ENCODE peak calls at places on chromosomes 3 and 15, in four cellular contexts. G, N, L and F are unnamed samples.

GRCh38 chr15:95266481-95267061 is 1035.2 kb downstream of the MCTP2 start:
- DNase-seq in L (no peak), G (no peak), N (no peak), F (no peak)

GRCh38 chr3:53186726-53187125 is 25.7 kb downstream of the PRKCD start:
- DNase-seq in N (no peak), G (no peak), L (no peak), F (no peak)

GRCh38 chr3:98801042-98801747 is 38.1 kb downstream of the ST3GAL6 start:
- DNase-seq in G (peak; percentile 29), L (no peak), N (no peak), F (peak; percentile 38)

GRCh38 chr3:43190682-43191081 is 84.8 kb upstream of the POMGNT2 start:
- DNase-seq in L (no peak), G (no peak), N (no peak), F (no peak)

GRCh38 chr3:26233374-26233773 is 389.2 kb upstream of the LRRC3B start:
- DNase-seq in N (no peak), G (no peak), L (no peak), F (no peak)

GRCh38 chr15:99436472-99437314 is 129.1 kb upstream of the MEF2A start:
- DNase-seq in L (no peak), G (no peak), N (no peak), F (no peak)

GRCh38 chr3:195909294-195909644 is 918 bp upstream of the TNK2 start:
- DNase-seq in G (no peak), N (no peak), L (no peak), F (peak; percentile 51)

GRCh38 chr3:158801200-158801599 is 654 bp upstream of the MFSD1 start:
- DNase-seq in N (no peak), L (no peak), G (peak; percentile 24), F (peak; percentile 17)

GRCh38 chr3:69763458-69763857 is 24.2 kb downstream of the MITF start:
- DNase-seq in N (no peak), G (peak; percentile 28), L (no peak), F (no peak)

GRCh38 chr15:27573800-27574485 is 525.2 kb downstream of the OCA2 start:
- DNase-seq in N (no peak), G (no peak), L (no peak), F (peak; percentile 1)

GRCh38 chr3:117017135-117017990 is 307.8 kb downstream of the TUSC7 start:
- DNase-seq in G (no peak), L (no peak), N (no peak), F (peak; percentile 2)